ENCODE peak calls at places on chromosomes 13 and 19, in six cellular contexts. One of them, this sample, is unnamed.

GRCh38 chr13:21735621-21736401 is 64.9 kb downstream of the FGF9 start:
- DNase-seq in mammary epithelial cell: no peak
- DNase-seq in brain microvascular endothelial cell: no peak
- DNase-seq in endothelial cell: no peak
- DNase-seq in GM23338: peak
- DNase-seq in RWPE1: no peak
- DNase-seq in this sample: no peak

GRCh38 chr19:31261651-31262331 is 87.4 kb downstream of the TSHZ3 start:
- DNase-seq in endothelial cell: no peak
- DNase-seq in brain microvascular endothelial cell: no peak
- DNase-seq in RWPE1: no peak
- DNase-seq in GM23338: no peak
- DNase-seq in mammary epithelial cell: no peak
- DNase-seq in this sample: no peak

GRCh38 chr13:45847554-45848224 is 3.9 kb downstream of the SIAH3 start:
- DNase-seq in endothelial cell: no peak
- DNase-seq in mammary epithelial cell: no peak
- DNase-seq in GM23338: no peak
- DNase-seq in RWPE1: no peak
- DNase-seq in brain microvascular endothelial cell: peak
- DNase-seq in this sample: no peak

GRCh38 chr13:106680796-106681482 is 113.0 kb upstream of the ARGLU1 start:
- DNase-seq in brain microvascular endothelial cell: no peak
- DNase-seq in endothelial cell: peak
- DNase-seq in mammary epithelial cell: no peak
- DNase-seq in RWPE1: no peak
- DNase-seq in GM23338: peak
- DNase-seq in this sample: no peak

GRCh38 chr19:15479391-15480345 is at the start of gene PGLYRP2:
- DNase-seq in RWPE1: no peak
- DNase-seq in brain microvascular endothelial cell: no peak
- DNase-seq in endothelial cell: no peak
- DNase-seq in mammary epithelial cell: no peak
- DNase-seq in GM23338: peak
- DNase-seq in this sample: no peak

GRCh38 chr13:79589605-79590511 is 108.9 kb downstream of the NDFIP2 start:
- DNase-seq in GM23338: no peak
- DNase-seq in mammary epithelial cell: peak
- DNase-seq in brain microvascular endothelial cell: no peak
- DNase-seq in RWPE1: peak
- DNase-seq in endothelial cell: no peak
- DNase-seq in this sample: no peak

GRCh38 chr19:15448778-15449619 is 757 bp downstream of the WIZ start:
- DNase-seq in brain microvascular endothelial cell: no peak
- DNase-seq in endothelial cell: no peak
- DNase-seq in GM23338: peak
- DNase-seq in mammary epithelial cell: no peak
- DNase-seq in RWPE1: no peak
- DNase-seq in this sample: no peak

GRCh38 chr13:42355841-42356575 is 84.1 kb downstream of the AKAP11 start:
- DNase-seq in RWPE1: no peak
- DNase-seq in brain microvascular endothelial cell: no peak
- DNase-seq in GM23338: no peak
- DNase-seq in mammary epithelial cell: peak
- DNase-seq in endothelial cell: no peak
- DNase-seq in this sample: no peak

GRCh38 chr13:76438050-76438449 is 448.2 kb downstream of the KCTD12 start:
- DNase-seq in endothelial cell: no peak
- DNase-seq in brain microvascular endothelial cell: peak
- DNase-seq in RWPE1: no peak
- DNase-seq in mammary epithelial cell: no peak
- DNase-seq in GM23338: no peak
- DNase-seq in this sample: no peak

GRCh38 chr19:43560687-43561086 is 14.6 kb downstream of the XRCC1 start:
- DNase-seq in endothelial cell: no peak
- DNase-seq in GM23338: peak
- DNase-seq in mammary epithelial cell: no peak
- DNase-seq in RWPE1: no peak
- DNase-seq in brain microvascular endothelial cell: peak
- DNase-seq in this sample: no peak

GRCh38 chr19:33171916-33172359 is 22.2 kb upstream of the LRP3 start:
- DNase-seq in mammary epithelial cell: no peak
- DNase-seq in brain microvascular endothelial cell: no peak
- DNase-seq in RWPE1: no peak
- DNase-seq in endothelial cell: no peak
- DNase-seq in GM23338: no peak
- DNase-seq in this sample: no peak

GRCh38 chr19:40392123-40392522 is 2.1 kb upstream of the HIPK4 start:
- DNase-seq in endothelial cell: no peak
- DNase-seq in brain microvascular endothelial cell: no peak
- DNase-seq in mammary epithelial cell: no peak
- DNase-seq in RWPE1: no peak
- DNase-seq in GM23338: no peak
- DNase-seq in this sample: no peak

GRCh38 chr19:40393894-40394815 is 4.2 kb upstream of the HIPK4 start:
- DNase-seq in GM23338: no peak
- DNase-seq in RWPE1: no peak
- DNase-seq in mammary epithelial cell: no peak
- DNase-seq in endothelial cell: no peak
- DNase-seq in brain microvascular endothelial cell: no peak
- DNase-seq in this sample: no peak

GRCh38 chr19:40390084-40390742 is at the start of gene HIPK4:
- DNase-seq in brain microvascular endothelial cell: no peak
- DNase-seq in mammary epithelial cell: no peak
- DNase-seq in GM23338: peak
- DNase-seq in endothelial cell: no peak
- DNase-seq in RWPE1: no peak
- DNase-seq in this sample: no peak

GRCh38 chr19:40394816-40395210 is 4.8 kb upstream of the HIPK4 start:
- DNase-seq in RWPE1: no peak
- DNase-seq in brain microvascular endothelial cell: no peak
- DNase-seq in GM23338: no peak
- DNase-seq in endothelial cell: no peak
- DNase-seq in mammary epithelial cell: no peak
- DNase-seq in this sample: no peak

GRCh38 chr19:40392894-40393517 is 3.0 kb upstream of the HIPK4 start:
- DNase-seq in RWPE1: peak
- DNase-seq in brain microvascular endothelial cell: no peak
- DNase-seq in endothelial cell: no peak
- DNase-seq in GM23338: no peak
- DNase-seq in mammary epithelial cell: peak
- DNase-seq in this sample: no peak
- TF ChIP-seq CTCF in RWPE1: no peak
- TF ChIP-seq CTCF in brain microvascular endothelial cell: peak
- TF ChIP-seq CTCF in endothelial cell: no peak
- TF ChIP-seq CTCF in GM23338: peak
- TF ChIP-seq CTCF in mammary epithelial cell: peak
- TF ChIP-seq CTCF in this sample: no peak

GRCh38 chr19:10332965-10333757 is at the start of gene RAVER1:
- DNase-seq in endothelial cell: peak
- DNase-seq in mammary epithelial cell: peak
- DNase-seq in brain microvascular endothelial cell: peak
- DNase-seq in GM23338: peak
- DNase-seq in RWPE1: peak
- DNase-seq in this sample: peak

GRCh38 chr19:10332158-10332964 is 968 bp downstream of the RAVER1 start:
- DNase-seq in RWPE1: no peak
- DNase-seq in mammary epithelial cell: no peak
- DNase-seq in endothelial cell: peak
- DNase-seq in GM23338: no peak
- DNase-seq in brain microvascular endothelial cell: no peak
- DNase-seq in this sample: no peak

GRCh38 chr19:10335149-10336053 is 2.1 kb upstream of the RAVER1 start:
- DNase-seq in mammary epithelial cell: no peak
- DNase-seq in RWPE1: no peak
- DNase-seq in endothelial cell: peak
- DNase-seq in brain microvascular endothelial cell: no peak
- DNase-seq in GM23338: peak
- DNase-seq in this sample: no peak

GRCh38 chr19:10333758-10334339 is 520 bp upstream of the RAVER1 start:
- DNase-seq in brain microvascular endothelial cell: no peak
- DNase-seq in GM23338: no peak
- DNase-seq in RWPE1: peak
- DNase-seq in mammary epithelial cell: no peak
- DNase-seq in endothelial cell: no peak
- DNase-seq in this sample: no peak

DNA sequence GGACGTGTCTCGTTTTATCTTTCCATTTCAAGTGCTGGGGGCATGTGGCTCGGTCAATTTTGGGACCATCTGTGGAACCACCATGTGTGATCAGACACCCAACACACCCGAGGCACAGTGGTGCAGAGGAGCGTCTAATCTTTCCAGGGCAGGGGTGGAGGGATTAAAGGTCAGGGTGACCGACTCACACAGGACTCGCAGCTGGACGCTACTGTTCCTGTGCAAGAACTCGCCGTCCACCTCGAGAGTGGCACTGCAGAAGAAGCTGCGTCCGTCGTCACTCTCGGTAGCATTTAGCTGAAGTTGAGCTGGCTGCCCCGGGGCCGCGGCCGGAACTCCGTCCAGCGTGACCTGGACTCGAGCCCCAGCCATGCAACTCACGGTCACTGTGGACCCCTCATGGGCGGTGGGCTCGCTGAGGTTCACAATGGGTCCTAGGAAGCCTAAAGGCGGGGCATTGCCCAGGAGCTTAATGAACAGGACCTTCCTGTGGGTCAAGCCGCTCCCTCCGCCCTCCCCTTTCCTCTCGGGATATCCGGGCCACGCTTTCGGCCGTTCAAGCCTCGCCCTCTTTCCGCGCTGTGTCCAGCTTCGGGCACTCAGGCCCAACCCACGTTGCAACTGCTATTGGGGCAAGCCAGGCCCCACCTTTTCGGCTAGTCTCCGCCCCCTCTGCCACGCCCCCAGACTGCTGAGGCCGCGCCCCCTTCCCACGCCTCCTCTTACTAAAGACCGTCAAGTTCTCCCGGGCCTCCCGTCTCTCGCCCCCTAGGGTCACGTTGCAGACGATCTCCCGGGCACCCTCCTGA is 1.2 kb upstream of the RAVER1 start:
- DNase-seq in GM23338: peak
- DNase-seq in RWPE1: peak
- DNase-seq in brain microvascular endothelial cell: peak
- DNase-seq in mammary epithelial cell: peak
- DNase-seq in endothelial cell: peak
- DNase-seq in this sample: peak
- TF ChIP-seq CTCF in GM23338: peak
- TF ChIP-seq CTCF in RWPE1: peak
- TF ChIP-seq CTCF in brain microvascular endothelial cell: peak
- TF ChIP-seq CTCF in mammary epithelial cell: no peak
- TF ChIP-seq CTCF in endothelial cell: no peak
- TF ChIP-seq CTCF in this sample: peak

DNA sequence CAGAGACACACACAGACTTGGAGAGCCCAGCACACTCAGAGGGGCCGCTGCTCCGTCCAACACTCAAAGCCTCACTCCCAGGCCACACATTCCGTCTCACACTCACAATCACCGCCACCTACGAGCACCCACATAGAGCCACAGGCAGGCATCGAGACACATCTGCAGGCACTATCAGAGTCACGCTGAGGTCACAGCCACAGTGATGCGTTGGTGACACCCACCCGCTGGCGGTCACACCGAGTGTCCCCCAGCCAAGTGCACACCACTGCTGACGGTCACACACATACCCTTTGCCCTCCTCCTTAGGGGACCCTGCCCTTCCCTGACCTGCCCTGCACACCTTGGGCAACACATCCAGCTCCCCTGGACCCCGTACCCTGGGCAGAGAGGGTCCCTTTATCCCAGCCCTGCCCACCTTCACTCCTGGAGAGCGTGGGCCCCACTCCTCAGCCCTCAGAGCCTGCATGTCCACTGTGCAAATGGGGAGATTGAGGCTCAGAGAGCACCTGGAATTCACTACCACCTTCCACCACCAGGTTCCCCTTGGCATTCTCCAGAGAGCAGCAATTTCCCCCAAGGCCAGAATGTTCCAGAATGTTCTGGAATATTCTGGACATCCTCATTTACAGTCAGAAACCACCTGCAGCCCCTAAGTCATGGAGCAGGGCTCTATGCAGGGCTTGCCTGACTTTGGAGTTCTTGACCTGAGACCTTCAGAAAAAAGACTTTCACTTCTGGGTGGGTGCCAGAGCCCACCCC is 5.4 kb downstream of the FUT5 start:
- DNase-seq in mammary epithelial cell: no peak
- DNase-seq in endothelial cell: no peak
- DNase-seq in brain microvascular endothelial cell: no peak
- DNase-seq in RWPE1: no peak
- DNase-seq in GM23338: peak
- DNase-seq in this sample: no peak
- TF ChIP-seq CTCF in mammary epithelial cell: peak
- TF ChIP-seq CTCF in endothelial cell: peak
- TF ChIP-seq CTCF in brain microvascular endothelial cell: peak
- TF ChIP-seq CTCF in RWPE1: no peak
- TF ChIP-seq CTCF in GM23338: no peak
- TF ChIP-seq CTCF in this sample: peak

GRCh38 chr19:848457-848921 is 3.6 kb upstream of the ELANE start:
- DNase-seq in mammary epithelial cell: no peak
- DNase-seq in brain microvascular endothelial cell: no peak
- DNase-seq in RWPE1: no peak
- DNase-seq in GM23338: no peak
- DNase-seq in endothelial cell: no peak
- DNase-seq in this sample: no peak

GRCh38 chr19:852136-853013 is at the start of gene ELANE:
- DNase-seq in RWPE1: no peak
- DNase-seq in GM23338: no peak
- DNase-seq in brain microvascular endothelial cell: no peak
- DNase-seq in endothelial cell: no peak
- DNase-seq in mammary epithelial cell: no peak
- DNase-seq in this sample: no peak

GRCh38 chr19:850979-851335 is 1.1 kb upstream of the ELANE start:
- DNase-seq in brain microvascular endothelial cell: no peak
- DNase-seq in mammary epithelial cell: no peak
- DNase-seq in GM23338: no peak
- DNase-seq in RWPE1: no peak
- DNase-seq in endothelial cell: no peak
- DNase-seq in this sample: no peak

GRCh38 chr19:853014-853553 is 981 bp downstream of the ELANE start:
- DNase-seq in endothelial cell: no peak
- DNase-seq in brain microvascular endothelial cell: no peak
- DNase-seq in mammary epithelial cell: no peak
- DNase-seq in RWPE1: no peak
- DNase-seq in GM23338: no peak
- DNase-seq in this sample: no peak

DNA sequence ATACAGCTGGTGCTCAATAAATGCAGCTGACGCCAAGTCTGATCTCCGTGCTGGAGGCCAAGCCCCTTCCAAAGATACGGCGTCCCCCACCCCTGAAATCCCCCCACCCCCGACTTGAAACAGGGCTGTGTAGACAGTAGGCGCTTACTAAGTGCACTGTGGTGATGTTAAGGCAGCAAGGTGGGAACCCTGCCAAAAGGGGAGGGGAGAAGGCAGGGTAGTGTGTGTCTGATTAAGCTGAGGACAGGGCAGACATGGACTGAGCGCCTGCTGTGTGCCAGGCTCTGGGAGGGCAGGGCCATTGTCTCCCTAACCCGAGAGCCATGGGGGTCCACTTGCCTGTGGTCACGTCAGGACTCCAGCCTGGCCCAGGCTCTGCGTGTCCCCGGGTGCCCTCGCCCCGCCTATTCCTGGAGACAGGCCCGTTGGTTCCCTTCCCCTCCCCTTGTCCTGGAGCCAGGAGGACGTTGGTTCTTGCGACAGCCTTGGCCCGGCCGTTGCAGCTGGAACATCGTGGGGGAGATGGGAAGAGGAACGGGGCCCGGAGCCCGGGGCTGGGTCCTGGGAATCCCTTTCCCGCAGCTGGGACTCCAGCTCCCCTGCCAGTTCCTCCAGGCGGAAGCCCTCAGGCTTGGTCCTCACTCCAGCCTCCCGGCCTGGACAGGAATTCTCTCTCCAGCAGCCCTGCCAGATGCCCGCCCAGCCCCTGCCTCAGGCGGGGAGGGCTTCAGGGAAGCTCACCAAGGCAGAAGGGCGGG is 1.7 kb upstream of the ELANE start:
- DNase-seq in brain microvascular endothelial cell: peak
- DNase-seq in mammary epithelial cell: no peak
- DNase-seq in RWPE1: peak
- DNase-seq in endothelial cell: no peak
- DNase-seq in GM23338: peak
- DNase-seq in this sample: no peak
- TF ChIP-seq CTCF in brain microvascular endothelial cell: no peak
- TF ChIP-seq CTCF in mammary epithelial cell: no peak
- TF ChIP-seq CTCF in RWPE1: no peak
- TF ChIP-seq CTCF in endothelial cell: no peak
- TF ChIP-seq CTCF in GM23338: no peak
- TF ChIP-seq CTCF in this sample: no peak

This sample was measured in progenitor cell of endocrine pancreas.